ENCODE peak calls at places on chromosomes 4 and X, in five cellular contexts. G is right cardiac atrium, P is NCI-H1105, W is pancreas, C is COLO829. K is an unnamed sample.
A peak's percentile ranks its signal among the peaks of the same experiment; 100 is the strongest.

GRCh38 chrX:25004485-25005032 is 11.2 kb downstream of the ARX start:
- DNase-seq in G (no peak), P (no peak), W (no peak), C (no peak), K (no peak)

GRCh38 chr4:119152741-119153140 is 17.1 kb downstream of the MYOZ2 start:
- DNase-seq in G (no peak), P (no peak), W (no peak), C (no peak), K (no peak)

GRCh38 chr4:13173974-13174373 is 310.2 kb downstream of the RAB28 start:
- DNase-seq in G (peak; percentile 76), P (no peak), W (peak; percentile 10), C (no peak), K (no peak)

GRCh38 chrX:124388562-124388961 is 42.2 kb downstream of the SH2D1A start:
- DNase-seq in G (peak; percentile 64), P (peak; percentile 17), W (peak; percentile 3), C (peak; percentile 28), K (no peak)

GRCh38 chr4:158863296-158863695 is 94.5 kb downstream of the FNIP2 start:
- DNase-seq in G (no peak), P (peak; percentile 5), W (no peak), C (no peak), K (no peak)

GRCh38 chrX:127030011-127030738 is 210.6 kb downstream of the PRR32 start:
- DNase-seq in G (no peak), P (peak; percentile 6), W (no peak), C (no peak), K (no peak)

GRCh38 chrX:105483011-105483410 is 262.5 kb upstream of the TEX13A start:
- DNase-seq in G (no peak), P (no peak), W (no peak), C (no peak), K (no peak)

GRCh38 chr4:146638801-146639351 is at the start of gene POU4F2:
- DNase-seq in G (peak; percentile 41), P (peak; percentile 20), W (no peak), C (no peak), K (no peak)

GRCh38 chrX:124764354-124764753 is 418.0 kb downstream of the SH2D1A start:
- DNase-seq in G (no peak), P (no peak), W (no peak), C (no peak), K (no peak)

GRCh38 chr4:86362510-86362909 is 2.7 kb upstream of the MAPK10 start:
- DNase-seq in G (no peak), P (no peak), W (no peak), C (no peak), K (no peak)

GRCh38 chr4:4496604-4497372 is 45.1 kb downstream of the STX18 start:
- DNase-seq in G (no peak), P (no peak), W (no peak), C (no peak), K (no peak)

GRCh38 chrX:109384569-109385174 is 97.2 kb downstream of the GUCY2F start:
- DNase-seq in G (no peak), P (no peak), W (no peak), C (peak; percentile 40), K (peak; percentile 15)

GRCh38 chrX:132877954-132878536 is 80.4 kb downstream of the HS6ST2 start:
- DNase-seq in G (no peak), P (peak; percentile 36), W (no peak), C (no peak), K (no peak)

K was measured in osteocyte.